ENCODE peak calls at places on chromosomes 2 and 18, in seven cellular contexts. E, Q, G, A, P, K and C are unnamed samples.

GRCh38 chr2:138658187-138658894 is 121.8 kb downstream of the NXPH2 start:
- DNase-seq in E (peak; percentile 52), Q (no peak), G (no peak), A (no peak), P (peak; percentile 6), K (no peak), C (no peak)

GRCh38 chr2:238006500-238006899 is 39.7 kb downstream of the UBE2F start:
- DNase-seq in E (no peak), Q (no peak), G (no peak), A (no peak), P (no peak), K (no peak), C (no peak)

GRCh38 chr18:78636260-78636659 is 343.4 kb upstream of the SALL3 start:
- DNase-seq in E (no peak), Q (no peak), G (no peak), A (no peak), P (no peak), K (no peak), C (no peak)

GRCh38 chr18:13260114-13260926 is 41.8 kb downstream of the LDLRAD4 start:
- DNase-seq in E (peak; percentile 44), Q (no peak), G (no peak), A (no peak), P (no peak), K (peak; percentile 60), C (no peak)

GRCh38 chr2:501130-501529 is 176.1 kb downstream of the TMEM18 start:
- DNase-seq in E (peak; percentile 71), Q (no peak), G (peak; percentile 29), A (no peak), P (no peak), K (no peak), C (no peak)

GRCh38 chr2:36456227-36456788 is 100.7 kb downstream of the CRIM1 start:
- DNase-seq in E (no peak), Q (no peak), G (no peak), A (peak; percentile 81), P (no peak), K (peak; percentile 78), C (no peak)

GRCh38 chr18:3453540-3454364 is 3.8 kb downstream of the TGIF1 start:
- DNase-seq in E (no peak), Q (peak; percentile 92), G (no peak), A (peak; percentile 99), P (peak; percentile 96), K (peak; percentile 83), C (no peak)

GRCh38 chr2:14524041-14524802 is 108.3 kb upstream of the LRATD1 start:
- DNase-seq in E (no peak), Q (peak; percentile 61), G (no peak), A (no peak), P (no peak), K (no peak), C (no peak)

GRCh38 chr2:152228215-152228614 is 52.7 kb upstream of the STAM2 start:
- DNase-seq in E (no peak), Q (no peak), G (no peak), A (peak; percentile 69), P (no peak), K (no peak), C (no peak)

GRCh38 chr2:101574622-101575021 is 99.7 kb upstream of the RFX8 start:
- DNase-seq in E (no peak), Q (no peak), G (no peak), A (no peak), P (no peak), K (no peak), C (no peak)

GRCh38 chr2:25558262-25558661 is 115.1 kb downstream of the DTNB start:
- DNase-seq in E (no peak), Q (peak; percentile 7), G (no peak), A (peak; percentile 73), P (no peak), K (no peak), C (peak; percentile 84)

GRCh38 chr2:239349448-239350135 is 51.2 kb downstream of the HDAC4 start:
- DNase-seq in E (no peak), Q (no peak), G (no peak), A (no peak), P (no peak), K (no peak), C (no peak)

DNA sequence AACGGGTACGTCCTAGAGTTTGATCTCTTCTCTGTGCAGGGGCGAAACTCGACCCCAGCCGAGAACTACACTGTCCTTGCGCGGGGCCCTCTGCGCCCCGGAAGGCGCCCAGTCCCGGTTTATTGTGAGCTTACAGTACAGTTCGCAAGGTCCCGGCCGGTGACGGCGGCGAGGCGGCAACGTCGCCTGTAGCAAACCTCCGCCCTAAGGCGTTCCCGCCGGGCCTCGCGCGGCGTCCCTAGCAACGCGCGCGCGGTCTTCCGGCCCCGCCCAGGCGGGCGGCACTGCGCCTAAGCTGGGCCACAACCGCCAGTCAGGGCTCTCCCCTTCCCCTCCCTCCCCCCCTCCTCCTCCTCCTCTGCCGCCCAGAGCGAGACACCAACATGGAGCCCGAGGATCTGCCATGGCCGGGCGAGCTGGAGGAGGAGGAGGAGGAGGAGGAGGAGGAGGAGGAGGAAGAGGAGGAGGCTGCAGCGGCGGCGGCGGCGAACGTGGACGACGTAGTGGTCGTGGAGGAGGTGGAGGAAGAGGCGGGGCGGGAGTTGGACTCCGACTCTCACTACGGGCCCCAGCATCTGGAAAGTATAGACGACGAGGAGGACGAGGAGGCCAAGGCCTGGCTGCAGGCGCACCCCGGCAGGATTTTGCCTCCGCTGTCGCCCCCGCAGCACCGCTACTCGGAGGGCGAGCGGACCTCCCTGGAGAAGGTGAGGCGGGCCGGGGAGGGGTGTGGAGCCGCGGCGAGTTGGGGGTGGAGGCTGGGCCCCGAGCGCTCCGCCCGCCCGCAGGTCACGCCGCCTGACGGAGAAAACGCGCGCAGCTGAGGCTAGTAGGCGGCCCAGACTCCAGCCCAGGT is at the start of gene ALMS1:
- DNase-seq in E (peak; percentile 94), Q (peak; percentile 61), G (peak; percentile 85), A (peak; percentile 84), P (peak; percentile 88), K (peak; percentile 91), C (peak; percentile 75)
- TF ChIP-seq CTCF in E (peak; percentile 49), Q (peak; percentile 30), G (no peak), A (peak; percentile 39), P (peak; percentile 66), K (peak; percentile 27), C (peak; percentile 4)

GRCh38 chr2:235665656-235666239 is 171.9 kb downstream of the AGAP1 start:
- DNase-seq in E (no peak), Q (no peak), G (no peak), A (peak; percentile 59), P (no peak), K (no peak), C (no peak)
- H3K4me3 ChIP-seq in E (peak overlapping the region; percentile 60), Q (peak overlapping the region; percentile 42), G (peak overlapping the region; percentile 35), A (peak overlapping the region; percentile 43), P (peak overlapping the region; percentile 36), K (peak overlapping the region; percentile 29), C (no peak overlapping the region)

DNA sequence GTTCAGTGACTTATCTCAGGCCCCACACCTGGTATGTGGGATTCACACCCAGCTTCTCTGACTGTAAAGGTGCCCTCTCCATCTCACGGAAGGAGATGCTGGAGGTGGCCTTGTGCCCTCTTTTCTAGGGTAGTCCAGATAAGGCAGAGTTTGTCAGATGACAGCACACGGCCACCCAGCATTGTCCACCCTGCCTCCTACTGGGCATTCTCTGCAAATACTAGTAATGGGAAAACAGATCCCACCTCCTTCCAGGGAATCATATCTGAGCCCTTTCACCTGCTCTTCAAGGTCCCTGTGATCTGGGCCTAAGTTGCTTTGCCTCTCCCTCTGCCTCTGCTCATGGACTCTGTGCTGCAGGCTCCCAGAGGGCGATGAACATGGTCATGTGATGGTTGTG is 214.7 kb downstream of the CLIP4 start:
- DNase-seq in E (no peak), Q (no peak), G (no peak), A (no peak), P (no peak), K (no peak), C (no peak)
- TF ChIP-seq CTCF in E (peak; percentile 73), Q (peak; percentile 22), G (peak; percentile 9), A (no peak), P (peak; percentile 28), K (no peak), C (peak; percentile 49)

DNA sequence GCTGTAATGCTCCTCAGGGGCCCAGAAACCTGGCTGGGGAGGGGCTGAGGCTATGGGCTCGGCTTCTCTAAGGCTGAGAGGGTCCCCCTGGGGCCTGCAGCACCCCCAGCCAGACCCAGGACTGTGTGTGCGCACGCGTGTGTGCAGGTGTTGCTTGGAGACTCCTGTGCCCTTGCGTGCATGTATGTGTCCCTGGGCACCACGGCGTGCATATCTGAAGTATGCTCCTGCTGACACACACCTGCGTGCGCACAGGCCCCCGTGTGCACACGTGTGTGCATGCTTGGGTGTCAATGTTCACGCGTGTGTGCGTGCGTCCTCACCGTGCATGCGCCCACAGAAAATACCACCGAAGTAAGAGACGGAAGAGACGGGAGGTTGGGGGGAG is 14.9 kb upstream of the ECEL1 start:
- DNase-seq in E (no peak), Q (no peak), G (no peak), A (peak; percentile 2), P (no peak), K (no peak), C (no peak)
- H3K4me3 ChIP-seq in E (no peak overlapping the region), Q (no peak overlapping the region), G (peak overlapping the region; percentile 43), A (no peak overlapping the region), P (no peak overlapping the region), K (peak overlapping the region; percentile 39), C (no peak overlapping the region)

GRCh38 chr2:221850076-221850475 is 278.0 kb upstream of the EPHA4 start:
- DNase-seq in E (no peak), Q (no peak), G (no peak), A (peak; percentile 37), P (no peak), K (no peak), C (no peak)

GRCh38 chr2:221848286-221848685 is 276.2 kb upstream of the EPHA4 start:
- DNase-seq in E (no peak), Q (no peak), G (no peak), A (no peak), P (no peak), K (no peak), C (no peak)

GRCh38 chr2:221851531-221852045 is 279.5 kb upstream of the EPHA4 start:
- DNase-seq in E (no peak), Q (no peak), G (no peak), A (no peak), P (no peak), K (no peak), C (no peak)

GRCh38 chr2:221853297-221853696 is 281.2 kb upstream of the EPHA4 start:
- DNase-seq in E (no peak), Q (no peak), G (no peak), A (no peak), P (no peak), K (no peak), C (no peak)
- TF ChIP-seq CTCF in E (no peak), Q (no peak), G (no peak), A (no peak), P (no peak), K (no peak), C (no peak)

DNA sequence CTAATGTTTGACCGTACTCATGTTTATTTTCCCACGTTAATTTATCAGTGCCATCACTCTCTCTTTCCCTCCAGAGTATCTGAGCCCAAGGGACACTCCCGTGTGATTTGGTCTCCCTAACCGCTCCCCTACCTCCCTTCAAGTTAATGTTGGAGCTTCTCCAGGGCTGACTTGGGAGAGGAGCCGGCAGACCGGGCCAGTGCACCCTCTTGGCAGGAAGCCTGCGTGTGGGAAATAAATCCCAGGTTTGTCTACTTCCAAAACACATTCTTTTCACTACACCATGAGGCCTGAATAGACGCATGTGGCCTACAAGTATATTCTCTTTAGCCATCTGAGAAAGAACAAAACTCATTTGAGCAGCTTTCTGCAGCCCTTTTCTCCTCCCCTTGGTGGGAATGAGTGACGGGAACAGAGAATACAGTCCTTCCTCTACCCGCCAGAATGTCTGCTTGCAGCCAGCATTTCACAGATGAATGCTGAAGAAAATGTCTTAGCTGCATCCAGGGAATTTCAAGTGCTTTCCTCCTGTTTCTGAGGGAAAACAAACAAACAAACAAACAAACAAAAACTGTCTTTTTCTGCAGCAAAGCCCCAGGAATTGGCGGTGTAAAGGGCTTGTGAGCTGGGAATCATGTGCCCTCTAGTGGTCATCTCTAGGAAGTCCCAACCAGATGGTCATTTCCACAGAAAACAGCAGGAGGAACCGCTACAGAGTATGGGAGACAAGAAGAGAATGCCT is 41.4 kb upstream of the DAPL1 start:
- DNase-seq in E (peak; percentile 79), Q (peak; percentile 30), G (peak; percentile 71), A (peak; percentile 79), P (peak; percentile 62), K (no peak), C (peak; percentile 22)
- H3K4me3 ChIP-seq in E (no peak overlapping the region), Q (peak overlapping the region; percentile 21), G (no peak overlapping the region), A (peak overlapping the region; percentile 10), P (peak overlapping the region; percentile 35), K (peak overlapping the region; percentile 24), C (no peak overlapping the region)